ENCODE peak calls at places on chromosomes 12 and 14, in ten cellular contexts. P, J, Y, O, R, Z, I, H, E and K are unnamed samples.

GRCh38 chr14:36054353-36055051 is 122.0 kb downstream of the PTCSC3 start:
- DNase-seq in P (no peak), J (no peak), Y (no peak), O (no peak), R (no peak), Z (no peak), I (no peak), H (no peak), E (no peak), K (no peak)

GRCh38 chr12:113232787-113233585 is 11.7 kb downstream of the TPCN1 start:
- DNase-seq in P (peak; percentile 99), J (no peak), Y (peak; percentile 84), O (no peak), R (peak; percentile 61), Z (peak; percentile 79), I (no peak), H (peak; percentile 68), E (no peak), K (peak; percentile 82)

GRCh38 chr12:109450980-109451379 is 26.1 kb downstream of the KCTD10 start:
- DNase-seq in P (no peak), J (no peak), Y (no peak), O (no peak), R (no peak), Z (no peak), I (no peak), H (no peak), E (no peak), K (no peak)

GRCh38 chr12:117076410-117077372 is 22.5 kb downstream of the TESC start:
- DNase-seq in P (peak; percentile 48), J (no peak), Y (no peak), O (no peak), R (no peak), Z (no peak), I (no peak), H (no peak), E (no peak), K (no peak)

GRCh38 chr12:113239811-113240331 is 18.6 kb downstream of the TPCN1 start:
- DNase-seq in P (no peak), J (no peak), Y (no peak), O (no peak), R (no peak), Z (no peak), I (no peak), H (no peak), E (no peak), K (peak; percentile 30)

GRCh38 chr12:131057211-131057721 is 103.6 kb downstream of the ADGRD1 start:
- DNase-seq in P (no peak), J (no peak), Y (no peak), O (no peak), R (no peak), Z (no peak), I (no peak), H (no peak), E (no peak), K (peak; percentile 54)

GRCh38 chr14:94392510-94392935 is 4.1 kb upstream of the SERPINA1 start:
- DNase-seq in P (no peak), J (no peak), Y (no peak), O (no peak), R (no peak), Z (no peak), I (no peak), H (no peak), E (no peak), K (no peak)

GRCh38 chr12:29438752-29439408 is 57.9 kb upstream of the ERGIC2 start:
- DNase-seq in P (no peak), J (no peak), Y (no peak), O (no peak), R (no peak), Z (no peak), I (no peak), H (no peak), E (no peak), K (no peak)

GRCh38 chr12:122031342-122032216 is 9.9 kb downstream of the BCL7A start:
- DNase-seq in P (peak; percentile 21), J (peak; percentile 23), Y (peak; percentile 92), O (peak; percentile 78), R (peak; percentile 74), Z (peak; percentile 60), I (peak; percentile 76), H (no peak), E (no peak), K (peak; percentile 82)

GRCh38 chr12:46402451-46402850 is 29.9 kb upstream of the SLC38A2 start:
- DNase-seq in P (no peak), J (no peak), Y (no peak), O (no peak), R (no peak), Z (no peak), I (no peak), H (no peak), E (no peak), K (no peak)

GRCh38 chr14:76541594-76542219 is 165.8 kb downstream of the ESRRB start:
- DNase-seq in P (peak; percentile 82), J (no peak), Y (no peak), O (no peak), R (no peak), Z (no peak), I (peak; percentile 37), H (no peak), E (no peak), K (no peak)

GRCh38 chr14:64340560-64341196 is 46.5 kb upstream of the ESR2 start:
- DNase-seq in P (no peak), J (no peak), Y (no peak), O (no peak), R (no peak), Z (no peak), I (no peak), H (no peak), E (no peak), K (no peak)

GRCh38 chr12:76341436-76342030 is 6.7 kb downstream of the BBS10 start:
- DNase-seq in P (no peak), J (no peak), Y (no peak), O (no peak), R (no peak), Z (no peak), I (no peak), H (no peak), E (no peak), K (no peak)

GRCh38 chr12:102095677-102096263 is 24.1 kb downstream of the NUP37 start:
- DNase-seq in P (no peak), J (no peak), Y (no peak), O (peak; percentile 12), R (no peak), Z (peak; percentile 54), I (peak; percentile 15), H (no peak), E (no peak), K (no peak)

GRCh38 chr12:125639826-125640225 is 574.6 kb downstream of the AACS start:
- DNase-seq in P (no peak), J (no peak), Y (no peak), O (no peak), R (no peak), Z (no peak), I (no peak), H (no peak), E (no peak), K (no peak)

GRCh38 chr12:44930972-44931600 is 55.0 kb upstream of the NELL2 start:
- DNase-seq in P (peak; percentile 97), J (no peak), Y (peak; percentile 55), O (no peak), R (no peak), Z (peak; percentile 84), I (peak; percentile 11), H (peak; percentile 61), E (peak; percentile 13), K (no peak)

GRCh38 chr12:4909734-4910501 is at the start of gene KCNA1:
- DNase-seq in P (peak; percentile 57), J (no peak), Y (peak; percentile 56), O (no peak), R (peak; percentile 19), Z (no peak), I (peak; percentile 38), H (no peak), E (no peak), K (peak; percentile 64)

GRCh38 chr12:82627799-82628198 is 58.9 kb upstream of the TMTC2 start:
- DNase-seq in P (peak; percentile 45), J (no peak), Y (peak; percentile 32), O (peak; percentile 6), R (no peak), Z (peak; percentile 56), I (peak; percentile 27), H (no peak), E (no peak), K (no peak)

GRCh38 chr12:55717397-55718007 is 1.7 kb downstream of the BLOC1S1 start:
- DNase-seq in P (no peak), J (no peak), Y (no peak), O (no peak), R (no peak), Z (no peak), I (no peak), H (no peak), E (no peak), K (no peak)

GRCh38 chr14:31294736-31295398 is 87.3 kb upstream of the HECTD1 start:
- DNase-seq in P (no peak), J (no peak), Y (no peak), O (no peak), R (no peak), Z (no peak), I (no peak), H (no peak), E (no peak), K (no peak)

GRCh38 chr14:76168531-76168930 is 16.8 kb downstream of the GPATCH2L start:
- DNase-seq in P (peak; percentile 85), J (no peak), Y (no peak), O (no peak), R (no peak), Z (no peak), I (no peak), H (no peak), E (no peak), K (no peak)

GRCh38 chr12:79689477-79690155 is 1.1 kb downstream of the PAWR start:
- DNase-seq in P (peak; percentile 70), J (no peak), Y (peak; percentile 37), O (peak; percentile 43), R (no peak), Z (peak; percentile 65), I (peak; percentile 33), H (no peak), E (no peak), K (no peak)

GRCh38 chr14:91009501-91010152 is 50.8 kb downstream of the RPS6KA5 start:
- DNase-seq in P (no peak), J (no peak), Y (no peak), O (no peak), R (no peak), Z (peak; percentile 92), I (no peak), H (no peak), E (no peak), K (no peak)

GRCh38 chr12:64107776-64108175 is 114.3 kb downstream of the KICS2 start:
- DNase-seq in P (no peak), J (no peak), Y (no peak), O (no peak), R (no peak), Z (no peak), I (no peak), H (no peak), E (no peak), K (no peak)

GRCh38 chr14:79325071-79325470 is 886.2 kb downstream of the DIO2 start:
- DNase-seq in P (peak; percentile 93), J (no peak), Y (no peak), O (no peak), R (no peak), Z (no peak), I (no peak), H (no peak), E (no peak), K (no peak)

GRCh38 chr12:62250671-62251608 is 9.3 kb upstream of the USP15 start:
- DNase-seq in P (no peak), J (no peak), Y (no peak), O (no peak), R (no peak), Z (no peak), I (no peak), H (no peak), E (no peak), K (no peak)

GRCh38 chr12:87818416-87818815 is 210.8 kb downstream of the C12orf50 start:
- DNase-seq in P (no peak), J (no peak), Y (no peak), O (no peak), R (no peak), Z (no peak), I (no peak), H (no peak), E (no peak), K (no peak)

GRCh38 chr14:97106166-97106565 is 309.0 kb downstream of the VRK1 start:
- DNase-seq in P (no peak), J (no peak), Y (no peak), O (no peak), R (no peak), Z (peak; percentile 90), I (no peak), H (peak; percentile 5), E (no peak), K (no peak)